ENCODE peak calls at places on chromosomes 11 and 22, in seven cellular contexts. One of them, this sample, is unnamed.

GRCh38 chr22:46593211-46593676 is 26.9 kb upstream of the GRAMD4 start:
- DNase-seq in AML-193: peak; percentile 89
- DNase-seq in dermis microvascular lymphatic vessel endothelial cell: no peak
- DNase-seq in fibroblast of mammary gland: no peak
- DNase-seq in tibial artery: peak; percentile 74
- DNase-seq in GDM1: peak; percentile 86
- DNase-seq in activated T-cell treated with anti-CD3 and anti-CD28 coated beads for 1 hour: no peak
- DNase-seq in this sample: no peak

GRCh38 chr11:74100735-74101134 is 70.1 kb downstream of the C2CD3 start:
- DNase-seq in activated T-cell treated with anti-CD3 and anti-CD28 coated beads for 1 hour: no peak
- DNase-seq in AML-193: no peak
- DNase-seq in GDM1: no peak
- DNase-seq in tibial artery: no peak
- DNase-seq in dermis microvascular lymphatic vessel endothelial cell: no peak
- DNase-seq in fibroblast of mammary gland: no peak
- DNase-seq in this sample: no peak

GRCh38 chr22:48869161-48869560 is 958.5 kb downstream of the BRD1 start:
- DNase-seq in fibroblast of mammary gland: no peak
- DNase-seq in GDM1: no peak
- DNase-seq in activated T-cell treated with anti-CD3 and anti-CD28 coated beads for 1 hour: no peak
- DNase-seq in dermis microvascular lymphatic vessel endothelial cell: no peak
- DNase-seq in AML-193: no peak
- DNase-seq in tibial artery: no peak
- DNase-seq in this sample: no peak

GRCh38 chr11:118870396-118871343 is 13.0 kb upstream of the CXCR5 start:
- DNase-seq in dermis microvascular lymphatic vessel endothelial cell: no peak
- DNase-seq in activated T-cell treated with anti-CD3 and anti-CD28 coated beads for 1 hour: no peak
- DNase-seq in fibroblast of mammary gland: peak; percentile 24
- DNase-seq in AML-193: no peak
- DNase-seq in GDM1: no peak
- DNase-seq in tibial artery: peak; percentile 95
- DNase-seq in this sample: no peak

GRCh38 chr22:39234157-39234793 is 10.5 kb downstream of the PDGFB start:
- DNase-seq in activated T-cell treated with anti-CD3 and anti-CD28 coated beads for 1 hour: no peak
- DNase-seq in AML-193: no peak
- DNase-seq in tibial artery: no peak
- DNase-seq in dermis microvascular lymphatic vessel endothelial cell: peak; percentile 83
- DNase-seq in GDM1: no peak
- DNase-seq in fibroblast of mammary gland: no peak
- DNase-seq in this sample: no peak

GRCh38 chr11:9187616-9188015 is 77.5 kb downstream of the DENND5A start:
- DNase-seq in GDM1: no peak
- DNase-seq in tibial artery: no peak
- DNase-seq in AML-193: no peak
- DNase-seq in dermis microvascular lymphatic vessel endothelial cell: no peak
- DNase-seq in fibroblast of mammary gland: no peak
- DNase-seq in activated T-cell treated with anti-CD3 and anti-CD28 coated beads for 1 hour: no peak
- DNase-seq in this sample: no peak

GRCh38 chr11:12409621-12410005 is 32.2 kb downstream of the PARVA start:
- DNase-seq in tibial artery: no peak
- DNase-seq in fibroblast of mammary gland: peak; percentile 46
- DNase-seq in dermis microvascular lymphatic vessel endothelial cell: no peak
- DNase-seq in GDM1: no peak
- DNase-seq in activated T-cell treated with anti-CD3 and anti-CD28 coated beads for 1 hour: no peak
- DNase-seq in AML-193: no peak
- DNase-seq in this sample: no peak

GRCh38 chr22:21624120-21624879 is 5.5 kb downstream of the YDJC start:
- DNase-seq in dermis microvascular lymphatic vessel endothelial cell: no peak
- DNase-seq in AML-193: peak; percentile 27
- DNase-seq in GDM1: no peak
- DNase-seq in fibroblast of mammary gland: peak; percentile 30
- DNase-seq in activated T-cell treated with anti-CD3 and anti-CD28 coated beads for 1 hour: peak; percentile 45
- DNase-seq in tibial artery: no peak
- DNase-seq in this sample: no peak

GRCh38 chr11:126746443-126746842 is 254.1 kb downstream of the KIRREL3 start:
- DNase-seq in fibroblast of mammary gland: no peak
- DNase-seq in AML-193: no peak
- DNase-seq in GDM1: no peak
- DNase-seq in activated T-cell treated with anti-CD3 and anti-CD28 coated beads for 1 hour: no peak
- DNase-seq in dermis microvascular lymphatic vessel endothelial cell: no peak
- DNase-seq in tibial artery: no peak
- DNase-seq in this sample: no peak

GRCh38 chr11:1233351-1234053 is 10.6 kb downstream of the MUC5B start:
- DNase-seq in GDM1: no peak
- DNase-seq in fibroblast of mammary gland: no peak
- DNase-seq in AML-193: no peak
- DNase-seq in tibial artery: peak; percentile 51
- DNase-seq in activated T-cell treated with anti-CD3 and anti-CD28 coated beads for 1 hour: no peak
- DNase-seq in dermis microvascular lymphatic vessel endothelial cell: no peak
- DNase-seq in this sample: no peak

GRCh38 chr11:96316869-96317268 is 26.1 kb downstream of the MAML2 start:
- DNase-seq in dermis microvascular lymphatic vessel endothelial cell: no peak
- DNase-seq in GDM1: no peak
- DNase-seq in activated T-cell treated with anti-CD3 and anti-CD28 coated beads for 1 hour: no peak
- DNase-seq in fibroblast of mammary gland: no peak
- DNase-seq in tibial artery: no peak
- DNase-seq in AML-193: no peak
- DNase-seq in this sample: no peak